ENCODE peak calls at places on chromosome X, in five cellular contexts. R is lower leg skin, K is left lung, F is bronchial epithelial cell, Y is neural progenitor cell. I is an unnamed sample.
A peak's percentile ranks its signal among the peaks of the same experiment; 100 is the strongest.

GRCh38 chrX:18886344-18887161 is 97.4 kb downstream of the PHKA2 start:
- DNase-seq in R (peak; percentile 94), K (peak; percentile 81), F (peak; percentile 57), Y (peak; percentile 69), I (peak; percentile 90)

GRCh38 chrX:130340271-130340670 is 552 bp downstream of the SLC25A14 start:
- DNase-seq in R (no peak), K (no peak), F (no peak), Y (no peak), I (no peak)

GRCh38 chrX:77962068-77962902 is 7.2 kb downstream of the PGAM4 start:
- DNase-seq in R (no peak), K (no peak), F (peak; percentile 28), Y (no peak), I (no peak)

GRCh38 chrX:41449615-41450014 is 2.5 kb downstream of the NYX start:
- DNase-seq in R (no peak), K (no peak), F (no peak), Y (no peak), I (no peak)

GRCh38 chrX:135484636-135485289 is 35.7 kb upstream of the INTS6L start:
- DNase-seq in R (no peak), K (no peak), F (peak; percentile 46), Y (peak; percentile 31), I (no peak)

GRCh38 chrX:318068-318738 is 393 bp downstream of the GTPBP6 start:
- DNase-seq in R (peak; percentile 99), K (peak; percentile 96), F (peak; percentile 97), Y (peak; percentile 100), I (peak; percentile 99)

GRCh38 chrX:107675823-107676555 is 47.7 kb downstream of the PRPS1 start:
- DNase-seq in R (peak; percentile 85), K (no peak), F (no peak), Y (no peak), I (no peak)

GRCh38 chrX:150036181-150036580 is 97.9 kb upstream of the EOLA2 start:
- DNase-seq in R (no peak), K (no peak), F (peak; percentile 68), Y (no peak), I (no peak)

GRCh38 chrX:53714580-53715335 is 28.2 kb upstream of the HUWE1 start:
- DNase-seq in R (no peak), K (no peak), F (peak; percentile 59), Y (no peak), I (no peak)

GRCh38 chrX:45735571-45735970 is 534.9 kb upstream of the DIPK2B start:
- DNase-seq in R (no peak), K (no peak), F (peak; percentile 69), Y (no peak), I (no peak)

GRCh38 chrX:150429577-150429976 is 66.5 kb downstream of the MAMLD1 start:
- DNase-seq in R (no peak), K (no peak), F (peak; percentile 87), Y (no peak), I (no peak)

GRCh38 chrX:114717921-114718320 is 134.0 kb downstream of the HTR2C start:
- DNase-seq in R (no peak), K (no peak), F (no peak), Y (peak; percentile 64), I (peak; percentile 35)

GRCh38 chrX:135639066-135639815 is 74.2 kb upstream of the CT45A1 start:
- DNase-seq in R (no peak), K (no peak), F (no peak), Y (no peak), I (no peak)

GRCh38 chrX:100975212-100975611 is 5.7 kb downstream of the ARL13A start:
- DNase-seq in R (no peak), K (no peak), F (peak; percentile 32), Y (no peak), I (no peak)

GRCh38 chrX:120358687-120359086 is 3.2 kb upstream of the ATP1B4 start:
- DNase-seq in R (no peak), K (no peak), F (peak; percentile 59), Y (peak; percentile 2), I (no peak)

GRCh38 chrX:55142206-55142918 is 53.5 kb downstream of the PAGE2 start:
- DNase-seq in R (no peak), K (no peak), F (no peak), Y (no peak), I (no peak)

GRCh38 chrX:150643271-150643670 is 49.9 kb upstream of the MTMR1 start:
- DNase-seq in R (no peak), K (no peak), F (peak; percentile 22), Y (no peak), I (no peak)

GRCh38 chrX:29466441-29466840 is 748.9 kb upstream of the MAGEB2 start:
- DNase-seq in R (no peak), K (no peak), F (no peak), Y (no peak), I (no peak)

GRCh38 chrX:129529685-129530281 is 6.5 kb upstream of the SMARCA1 start:
- DNase-seq in R (no peak), K (no peak), F (peak; percentile 55), Y (no peak), I (no peak)

GRCh38 chrX:2676794-2677675 is 14.1 kb upstream of the CD99 start:
- DNase-seq in R (no peak), K (no peak), F (peak; percentile 31), Y (no peak), I (no peak)

GRCh38 chrX:109382332-109382731 is 99.6 kb downstream of the GUCY2F start:
- DNase-seq in R (no peak), K (no peak), F (no peak), Y (no peak), I (no peak)

GRCh38 chrX:109389917-109390316 is 92.0 kb downstream of the GUCY2F start:
- DNase-seq in R (no peak), K (no peak), F (peak; percentile 81), Y (no peak), I (no peak)

GRCh38 chrX:109390556-109390955 is 91.3 kb downstream of the GUCY2F start:
- DNase-seq in R (no peak), K (no peak), F (peak; percentile 84), Y (no peak), I (no peak)

GRCh38 chrX:109384569-109385174 is 97.2 kb downstream of the GUCY2F start:
- DNase-seq in R (no peak), K (no peak), F (no peak), Y (peak; percentile 71), I (no peak)
- TF ChIP-seq CTCF in R (no peak), K (peak; percentile 31), F (peak; percentile 36), Y (peak; percentile 82), I (no peak)

GRCh38 chrX:68936608-68937007 is 107.8 kb downstream of the EFNB1 start:
- DNase-seq in R (peak; percentile 62), K (no peak), F (peak; percentile 91), Y (no peak), I (no peak)
- TF ChIP-seq CTCF in R (no peak), K (no peak), F (no peak), Y (no peak), I (no peak)

DNA sequence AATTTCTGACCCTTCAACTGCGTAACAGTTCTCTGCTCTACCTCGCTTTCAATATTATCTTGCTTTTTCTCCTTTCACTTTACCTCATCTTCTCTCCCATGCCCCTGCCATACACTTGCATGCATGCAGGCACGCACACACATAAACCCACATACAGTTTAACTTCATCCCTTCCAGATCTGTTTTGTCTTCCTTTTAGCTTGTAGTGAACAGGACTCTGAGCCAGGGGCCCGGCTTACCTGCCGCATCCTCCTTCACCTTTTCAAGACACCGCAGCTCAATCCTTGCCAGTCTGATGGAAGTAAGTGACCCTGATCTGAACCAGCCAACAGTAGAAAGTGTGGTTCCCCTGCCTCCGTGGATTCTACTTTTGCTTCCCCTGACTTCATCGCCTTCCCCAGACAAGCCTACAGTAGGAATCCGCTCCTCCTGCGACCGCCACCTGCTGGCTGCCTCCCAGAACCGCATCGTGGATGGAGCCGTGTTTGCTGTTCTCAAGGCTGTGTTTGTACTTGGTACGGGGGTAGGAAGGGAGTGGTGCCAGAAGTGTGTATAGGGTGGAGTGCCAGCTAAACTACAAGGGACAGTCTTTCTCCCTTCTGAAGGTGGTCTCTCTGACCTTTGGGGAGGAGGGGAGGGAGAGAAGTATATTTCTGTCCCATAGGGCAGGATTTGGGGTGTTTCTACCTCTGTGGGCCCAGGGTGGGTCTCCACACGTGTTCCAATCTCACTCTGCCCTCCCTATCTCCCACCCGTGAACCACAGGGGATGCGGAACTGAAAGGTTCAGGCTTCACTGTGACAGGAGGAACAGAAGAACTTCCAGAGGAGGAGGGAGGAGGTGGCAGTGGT is 10.7 kb downstream of the MED12 start:
- DNase-seq in R (peak; percentile 93), K (peak; percentile 88), F (peak; percentile 31), Y (peak; percentile 62), I (peak; percentile 60)
- TF ChIP-seq CTCF in R (no peak), K (peak; percentile 52), F (peak; percentile 78), Y (peak; percentile 72), I (peak; percentile 89)

DNA sequence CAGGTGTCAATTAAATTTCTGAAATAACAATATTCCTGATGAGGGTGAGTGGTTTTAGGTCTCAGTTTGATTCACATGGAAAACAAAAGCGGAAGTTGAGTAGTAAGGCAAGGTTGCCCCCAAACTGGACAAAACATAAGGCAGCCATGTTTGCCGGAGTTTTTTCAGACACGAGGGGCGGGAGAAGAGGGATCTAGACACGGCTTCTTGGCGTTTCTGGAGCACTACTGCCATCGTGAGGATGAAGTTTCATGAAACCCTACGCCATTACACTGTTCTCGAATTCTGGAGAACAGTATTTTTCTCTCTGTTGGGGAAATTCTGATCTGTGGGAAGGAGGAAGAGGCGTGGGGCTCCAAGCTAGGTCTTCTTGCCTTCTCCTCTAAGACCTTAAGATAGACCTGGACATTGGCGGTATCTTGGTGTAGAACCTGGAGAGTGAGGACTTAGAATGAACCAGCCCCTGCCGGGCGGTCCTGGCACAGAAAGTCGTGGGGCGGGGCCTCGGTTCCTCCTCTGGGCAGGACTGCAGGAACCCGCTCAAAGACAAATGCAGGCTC is 160.3 kb downstream of the OR13H1 start:
- DNase-seq in R (peak; percentile 97), K (no peak), F (no peak), Y (no peak), I (peak; percentile 94)
- TF ChIP-seq CTCF in R (no peak), K (peak; percentile 18), F (no peak), Y (no peak), I (peak; percentile 58)

GRCh38 chrX:151713859-151714258 is 2.0 kb upstream of the FATE1 start:
- DNase-seq in R (no peak), K (no peak), F (peak; percentile 7), Y (peak; percentile 52), I (peak; percentile 56)
- TF ChIP-seq CTCF in R (no peak), K (peak; percentile 30), F (peak; percentile 55), Y (peak; percentile 55), I (peak; percentile 89)

DNA sequence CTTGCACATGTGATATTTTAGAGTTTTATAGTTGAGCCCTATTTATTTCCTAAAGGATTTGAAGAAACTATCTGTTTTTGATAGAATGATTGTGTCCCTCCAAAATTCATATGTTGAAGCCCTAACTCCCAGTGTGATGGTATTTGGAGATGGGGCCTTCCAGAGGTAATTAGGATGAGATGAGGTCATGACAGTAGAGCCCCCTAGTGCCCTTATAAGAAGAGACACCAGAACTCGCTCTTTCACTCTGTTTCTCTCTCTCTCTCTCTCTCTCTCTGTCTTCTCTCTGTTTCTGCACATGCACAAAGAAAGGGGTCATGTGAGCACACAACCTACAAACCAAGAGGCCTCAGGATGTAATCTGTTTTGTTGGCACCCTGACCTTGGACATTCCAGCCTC is 921.9 kb upstream of the DIAPH2 start:
- DNase-seq in R (no peak), K (no peak), F (no peak), Y (peak; percentile 44), I (no peak)
- TF ChIP-seq CTCF in R (no peak), K (no peak), F (peak; percentile 26), Y (peak; percentile 60), I (peak; percentile 39)

GRCh38 chrX:80513620-80514019 is 93.4 kb downstream of the TENT5D start:
- DNase-seq in R (no peak), K (no peak), F (no peak), Y (peak; percentile 17), I (no peak)
- TF ChIP-seq CTCF in R (no peak), K (no peak), F (no peak), Y (no peak), I (no peak)

I was measured in WERI-Rb-1.